ENCODE peak calls at places on chromosome 14, in eight cellular contexts. C, P, K, Z, T, N, Q and F are unnamed samples.

GRCh38 chr14:105440992-105441391 is 21.4 kb downstream of the MTA1 start:
- DNase-seq in Z (no peak), C (no peak), K (no peak), N (no peak), T (no peak), P (no peak), Q (no peak), F (no peak)

GRCh38 chr14:81831128-81831815 is 297.6 kb upstream of the SEL1L start:
- DNase-seq in N (no peak), K (no peak), P (no peak), Z (no peak), Q (no peak), C (no peak), T (peak; percentile 16), F (no peak)

GRCh38 chr14:91780452-91780851 is 48.6 kb upstream of the CATSPERB start:
- DNase-seq in N (no peak), T (no peak), C (no peak), Q (no peak), K (peak; percentile 35), Z (no peak), P (no peak), F (no peak)

GRCh38 chr14:69012251-69012953 is 33.3 kb upstream of the ACTN1 start:
- DNase-seq in C (no peak), K (no peak), N (no peak), Q (peak; percentile 61), T (no peak), Z (no peak), P (no peak), F (no peak)

GRCh38 chr14:97802430-97802829 is 1005.2 kb downstream of the VRK1 start:
- DNase-seq in C (no peak), T (no peak), K (no peak), N (no peak), Z (no peak), P (no peak), Q (no peak), F (no peak)

GRCh38 chr14:91252901-91253794 is 8.6 kb upstream of the GPR68 start:
- DNase-seq in Z (no peak), Q (no peak), N (peak; percentile 81), T (no peak), C (peak; percentile 72), K (peak; percentile 62), P (peak; percentile 40), F (no peak)

GRCh38 chr14:22820731-22821130 is 5.5 kb upstream of the SLC7A7 start:
- DNase-seq in P (no peak), N (no peak), K (no peak), Q (no peak), T (no peak), Z (no peak), C (no peak), F (no peak)

GRCh38 chr14:68495101-68495637 is 297.7 kb downstream of the ZFP36L1 start:
- DNase-seq in C (no peak), P (no peak), Z (no peak), K (no peak), T (no peak), Q (no peak), N (no peak), F (peak; percentile 28)

GRCh38 chr14:68349900-68350323 is 443.0 kb downstream of the ZFP36L1 start:
- DNase-seq in Q (peak; percentile 92), T (no peak), Z (no peak), P (no peak), N (no peak), C (no peak), K (no peak), F (no peak)

GRCh38 chr14:65993996-65994395 is 492.2 kb upstream of the CCDC196 start:
- DNase-seq in N (no peak), Q (no peak), Z (no peak), K (no peak), T (no peak), P (no peak), C (no peak), F (no peak)

GRCh38 chr14:76729195-76729594 is 32.1 kb upstream of the VASH1 start:
- DNase-seq in Z (no peak), T (no peak), C (no peak), K (no peak), Q (no peak), P (no peak), N (no peak), F (no peak)

GRCh38 chr14:89445252-89445973 is 28.4 kb upstream of the FOXN3 start:
- DNase-seq in K (no peak), Z (no peak), Q (peak; percentile 33), T (no peak), P (no peak), C (no peak), N (no peak), F (no peak)

GRCh38 chr14:65144170-65144569 is 41.9 kb upstream of the MAX start:
- DNase-seq in C (no peak), K (no peak), P (no peak), N (no peak), Q (no peak), T (no peak), Z (no peak), F (no peak)

GRCh38 chr14:49946320-49947141 is 53.6 kb downstream of the ARF6 start:
- DNase-seq in Z (peak; percentile 38), N (no peak), K (peak; percentile 80), C (no peak), T (peak; percentile 26), P (no peak), Q (peak; percentile 68), F (no peak)

GRCh38 chr14:57266060-57266459 is 2.6 kb downstream of the EXOC5 start:
- DNase-seq in K (no peak), P (no peak), T (no peak), N (no peak), C (no peak), Z (no peak), Q (peak; percentile 13), F (no peak)
- TF ChIP-seq CTCF in K (no peak), P (no peak), T (no peak), N (no peak), C (no peak), Z (no peak), Q (no peak), F (no peak)

DNA sequence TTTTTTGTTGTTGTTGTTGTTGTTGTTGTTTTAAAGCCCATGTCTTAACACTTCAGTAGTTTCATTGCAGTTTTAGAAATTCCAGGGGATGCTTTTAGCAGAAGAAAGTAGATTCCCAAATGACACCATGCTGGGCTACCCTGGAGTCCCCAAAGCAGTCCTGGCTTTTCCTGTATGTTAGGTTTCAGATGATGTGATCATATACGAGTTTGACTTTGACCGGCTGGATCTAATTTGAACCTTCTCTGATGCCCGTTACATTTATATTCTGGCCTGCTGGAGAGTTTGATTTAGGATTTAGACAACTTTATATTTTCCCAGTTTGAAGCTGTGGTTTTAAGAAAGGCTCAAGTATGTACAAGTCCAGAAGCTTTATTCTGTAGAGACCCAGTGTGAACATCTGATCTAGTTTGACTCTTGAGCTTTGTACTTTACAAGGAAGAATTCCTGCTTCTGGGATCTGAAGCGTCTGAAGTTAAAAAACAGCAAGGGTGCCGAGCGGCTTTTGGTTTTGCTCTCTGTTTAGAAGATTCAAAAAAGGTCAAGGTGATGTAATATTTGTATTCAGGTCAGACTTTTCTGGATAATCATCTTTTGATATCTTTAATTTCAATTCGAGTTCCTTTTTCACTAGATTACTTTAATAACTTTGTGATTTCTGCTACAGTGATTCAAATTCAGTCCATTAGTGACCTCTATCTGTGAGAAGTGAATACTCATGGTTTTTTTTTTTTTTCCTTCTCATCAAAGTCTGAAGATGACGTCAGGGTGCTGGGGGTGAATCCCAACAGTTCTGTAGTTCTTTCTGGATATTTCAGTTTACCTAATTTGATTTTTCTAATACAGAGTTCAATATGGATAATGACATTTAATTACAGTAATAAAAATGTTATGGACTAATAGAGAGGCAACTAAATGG is 6.2 kb downstream of the FLRT2 start:
- DNase-seq in T (no peak), Z (no peak), P (no peak), Q (peak; percentile 79), K (peak; percentile 8), C (no peak), N (no peak), F (no peak)
- TF ChIP-seq CTCF in T (peak; percentile 56), Z (peak; percentile 40), P (no peak), Q (peak; percentile 60), K (no peak), C (no peak), N (no peak), F (no peak)

DNA sequence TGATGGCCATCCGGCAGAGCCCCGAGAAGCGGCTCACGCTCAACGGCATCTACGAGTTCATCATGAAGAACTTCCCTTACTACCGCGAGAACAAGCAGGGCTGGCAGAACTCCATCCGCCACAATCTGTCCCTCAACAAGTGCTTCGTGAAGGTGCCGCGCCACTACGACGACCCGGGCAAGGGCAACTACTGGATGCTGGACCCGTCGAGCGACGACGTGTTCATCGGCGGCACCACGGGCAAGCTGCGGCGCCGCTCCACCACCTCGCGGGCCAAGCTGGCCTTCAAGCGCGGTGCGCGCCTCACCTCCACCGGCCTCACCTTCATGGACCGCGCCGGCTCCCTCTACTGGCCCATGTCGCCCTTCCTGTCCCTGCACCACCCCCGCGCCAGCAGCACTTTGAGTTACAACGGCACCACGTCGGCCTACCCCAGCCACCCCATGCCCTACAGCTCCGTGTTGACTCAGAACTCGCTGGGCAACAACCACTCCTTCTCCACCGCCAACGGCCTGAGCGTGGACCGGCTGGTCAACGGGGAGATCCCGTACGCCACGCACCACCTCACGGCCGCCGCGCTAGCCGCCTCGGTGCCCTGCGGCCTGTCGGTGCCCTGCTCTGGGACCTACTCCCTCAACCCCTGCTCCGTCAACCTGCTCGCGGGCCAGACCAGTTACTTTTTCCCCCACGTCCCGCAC is 1.4 kb downstream of the FOXG1 start:
- DNase-seq in T (no peak), P (peak; percentile 50), Z (no peak), Q (no peak), C (peak; percentile 84), K (no peak), N (no peak), F (no peak)
- TF ChIP-seq CTCF in T (no peak), P (peak; percentile 37), Z (no peak), Q (no peak), C (no peak), K (no peak), N (no peak), F (no peak)

GRCh38 chr14:92794961-92795360 is 856 bp downstream of the GOLGA5 start:
- DNase-seq in P (no peak), C (no peak), Q (no peak), N (no peak), Z (no peak), K (no peak), T (no peak), F (no peak)

GRCh38 chr14:92789457-92790089 is 4.5 kb upstream of the GOLGA5 start:
- DNase-seq in N (no peak), Z (no peak), C (no peak), P (no peak), Q (peak; percentile 5), T (no peak), K (no peak), F (no peak)

GRCh38 chr14:92794547-92794941 is 439 bp downstream of the GOLGA5 start:
- DNase-seq in K (no peak), C (peak; percentile 12), T (no peak), Z (no peak), P (no peak), N (no peak), Q (peak; percentile 18), F (no peak)

GRCh38 chr14:92793709-92794546 is at the start of gene GOLGA5:
- DNase-seq in N (peak; percentile 91), Q (peak; percentile 98), P (peak; percentile 96), K (peak; percentile 99), C (peak; percentile 96), Z (peak; percentile 95), T (peak; percentile 96), F (peak; percentile 98)

DNA sequence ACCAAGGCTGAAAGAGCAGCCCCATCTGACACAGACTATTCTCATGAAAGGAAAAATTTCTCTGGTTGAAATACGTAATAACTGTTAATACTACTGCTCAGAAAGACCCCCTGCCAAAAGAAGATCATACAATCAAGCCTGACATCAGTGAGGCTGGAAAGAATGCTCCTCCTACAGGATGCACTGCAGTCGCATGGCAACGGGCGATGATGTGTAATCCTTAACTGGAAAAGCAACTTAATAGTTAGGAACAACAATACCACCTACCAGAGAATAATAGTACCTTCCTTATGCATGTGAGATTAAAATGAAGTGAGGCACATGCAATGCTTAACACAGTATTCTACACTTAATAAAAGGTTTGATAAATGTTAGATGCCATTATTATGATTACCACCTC is 1.2 kb upstream of the GOLGA5 start:
- DNase-seq in P (no peak), Z (no peak), C (no peak), K (no peak), Q (no peak), N (no peak), T (no peak), F (no peak)
- TF ChIP-seq CTCF in P (no peak), Z (no peak), C (no peak), K (no peak), Q (no peak), N (no peak), T (no peak), F (no peak)